ENCODE peak calls at places on chromosomes 11 and 22, in nine cellular contexts. Y is PC-9, S is GM13977, I is HFF-Myc, W is AG10803, D is RWPE1, B is heart left ventricle, A is prostate gland, G is bronchial epithelial cell. T is an unnamed sample.

GRCh38 chr11:15179167-15179566 is 64.4 kb downstream of the INSC start:
- DNase-seq in Y (no peak), S (no peak), I (peak; percentile 26), W (peak; percentile 94), D (no peak), B (no peak), A (no peak), G (no peak), T (no peak)

GRCh38 chr11:124586247-124586860 is 16.6 kb downstream of the OR8A1 start:
- DNase-seq in Y (no peak), S (peak; percentile 30), I (peak; percentile 16), W (peak; percentile 61), D (peak; percentile 34), B (peak; percentile 62), A (peak; percentile 42), G (peak; percentile 42), T (peak; percentile 36)

GRCh38 chr22:36055376-36056310 is 27.0 kb upstream of the RBFOX2 start:
- DNase-seq in Y (no peak), S (no peak), I (peak; percentile 75), W (peak; percentile 42), D (no peak), B (peak; percentile 40), A (no peak), G (no peak), T (no peak)

GRCh38 chr11:68689737-68690625 is 5.6 kb downstream of the GAL start:
- DNase-seq in Y (no peak), S (no peak), I (no peak), W (no peak), D (no peak), B (no peak), A (no peak), G (no peak), T (no peak)

GRCh38 chr22:50186181-50186731 is 543 bp downstream of the TRABD start:
- DNase-seq in Y (no peak), S (no peak), I (no peak), W (no peak), D (no peak), B (peak; percentile 51), A (no peak), G (no peak), T (no peak)

GRCh38 chr11:44530413-44531115 is 34.9 kb upstream of the CD82 start:
- DNase-seq in Y (no peak), S (no peak), I (no peak), W (no peak), D (no peak), B (no peak), A (no peak), G (no peak), T (no peak)

GRCh38 chr22:21818487-21819182 is 48.8 kb downstream of the MAPK1 start:
- DNase-seq in Y (no peak), S (no peak), I (no peak), W (no peak), D (no peak), B (no peak), A (no peak), G (no peak), T (no peak)

GRCh38 chr11:126159719-126160344 is 51.6 kb downstream of the RPUSD4 start:
- DNase-seq in Y (no peak), S (no peak), I (no peak), W (no peak), D (no peak), B (no peak), A (no peak), G (no peak), T (no peak)

GRCh38 chr11:21710791-21711190 is 482.1 kb upstream of the ANO5 start:
- DNase-seq in Y (no peak), S (no peak), I (no peak), W (no peak), D (no peak), B (no peak), A (no peak), G (peak; percentile 48), T (no peak)

GRCh38 chr11:48107188-48107704 is 109.4 kb upstream of the OR4B1 start:
- DNase-seq in Y (peak; percentile 73), S (peak; percentile 57), I (no peak), W (peak; percentile 65), D (no peak), B (no peak), A (no peak), G (peak; percentile 45), T (no peak)

GRCh38 chr11:57464343-57465181 is 4.2 kb downstream of the RTN4RL2 start:
- DNase-seq in Y (no peak), S (no peak), I (no peak), W (no peak), D (no peak), B (no peak), A (no peak), G (no peak), T (no peak)

GRCh38 chr11:70883323-70883940 is 368.9 kb downstream of the SHANK2 start:
- DNase-seq in Y (no peak), S (no peak), I (no peak), W (no peak), D (no peak), B (no peak), A (no peak), G (no peak), T (no peak)

GRCh38 chr11:123235117-123235686 is 40.2 kb upstream of the CLMP start:
- DNase-seq in Y (no peak), S (no peak), I (no peak), W (no peak), D (peak; percentile 31), B (peak; percentile 35), A (no peak), G (no peak), T (peak; percentile 2)

GRCh38 chr11:6862961-6863360 is at the start of gene OR10A2:
- DNase-seq in Y (no peak), S (no peak), I (peak; percentile 22), W (peak; percentile 15), D (no peak), B (peak; percentile 31), A (no peak), G (peak; percentile 10), T (no peak)

GRCh38 chr22:42969348-42969975 is 45.5 kb downstream of the PACSIN2 start:
- DNase-seq in Y (no peak), S (no peak), I (peak; percentile 93), W (peak; percentile 96), D (no peak), B (no peak), A (no peak), G (peak; percentile 61), T (no peak)

GRCh38 chr11:112761911-112762685 is 199.1 kb upstream of the NCAM1 start:
- DNase-seq in Y (peak; percentile 26), S (no peak), I (no peak), W (no peak), D (no peak), B (peak; percentile 66), A (no peak), G (no peak), T (no peak)

GRCh38 chr11:33448461-33449130 is 191.4 kb downstream of the HIPK3 start:
- DNase-seq in Y (no peak), S (no peak), I (no peak), W (peak; percentile 28), D (peak; percentile 22), B (no peak), A (no peak), G (peak; percentile 31), T (no peak)

GRCh38 chr11:115146425-115146824 is 357.8 kb downstream of the CADM1 start:
- DNase-seq in Y (no peak), S (no peak), I (no peak), W (no peak), D (no peak), B (no peak), A (no peak), G (no peak), T (no peak)

GRCh38 chr11:115141221-115141620 is 363.0 kb downstream of the CADM1 start:
- DNase-seq in Y (no peak), S (no peak), I (no peak), W (no peak), D (no peak), B (no peak), A (no peak), G (no peak), T (no peak)

GRCh38 chr11:115145316-115145715 is 358.9 kb downstream of the CADM1 start:
- DNase-seq in Y (no peak), S (no peak), I (no peak), W (no peak), D (no peak), B (no peak), A (no peak), G (no peak), T (no peak)

GRCh38 chr11:115141715-115142114 is 362.5 kb downstream of the CADM1 start:
- DNase-seq in Y (no peak), S (no peak), I (no peak), W (no peak), D (no peak), B (no peak), A (no peak), G (no peak), T (no peak)

GRCh38 chr11:115144014-115144413 is 360.2 kb downstream of the CADM1 start:
- DNase-seq in Y (no peak), S (no peak), I (no peak), W (no peak), D (no peak), B (no peak), A (no peak), G (no peak), T (no peak)
- TF ChIP-seq CTCF in Y (no peak), S (no peak), I (no peak), W (no peak), D (no peak), B (no peak), A (no peak), G (no peak), T (no peak)

DNA sequence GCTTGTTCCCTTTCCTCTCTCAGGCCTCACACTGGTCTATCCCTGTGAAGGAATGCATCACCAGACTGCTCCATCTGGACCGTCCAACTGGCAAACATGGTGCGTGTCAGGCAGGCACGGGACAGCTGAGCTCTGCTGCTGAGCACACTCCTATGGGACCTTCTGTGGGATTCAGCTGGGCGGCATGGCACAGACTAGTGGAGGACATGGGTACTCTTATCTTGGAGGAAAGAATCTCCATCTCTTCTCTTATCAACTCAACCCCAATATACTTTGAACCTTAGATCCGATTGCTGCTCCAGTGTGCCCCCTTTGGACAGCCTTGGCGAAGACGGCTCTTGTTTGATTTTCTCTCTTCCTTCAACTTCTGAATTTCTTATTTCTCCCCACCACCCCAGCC is 593.6 kb downstream of the ETS1 start:
- DNase-seq in Y (no peak), S (no peak), I (no peak), W (no peak), D (no peak), B (no peak), A (no peak), G (no peak), T (no peak)
- TF ChIP-seq CTCF in Y (no peak), S (no peak), I (no peak), W (peak; percentile 22), D (no peak), B (no peak), A (no peak), G (no peak), T (no peak)

GRCh38 chr22:23591203-23591791 is 11.2 kb upstream of the IGLL1 start:
- DNase-seq in Y (no peak), S (peak; percentile 76), I (no peak), W (peak; percentile 40), D (peak; percentile 19), B (peak; percentile 49), A (peak; percentile 59), G (peak; percentile 26), T (peak; percentile 80)
- TF ChIP-seq CTCF in Y (peak; percentile 90), S (peak; percentile 92), I (peak; percentile 97), W (peak; percentile 81), D (peak; percentile 66), B (peak; percentile 65), A (peak; percentile 58), G (peak; percentile 91), T (peak; percentile 90)

GRCh38 chr22:20604776-20605221 is 97.4 kb downstream of the MED15 start:
- DNase-seq in Y (no peak), S (no peak), I (no peak), W (no peak), D (no peak), B (no peak), A (no peak), G (no peak), T (no peak)
- TF ChIP-seq CTCF in Y (no peak), S (no peak), I (no peak), W (no peak), D (no peak), B (no peak), A (no peak), G (no peak), T (no peak)

T was measured in Calu3.